ENCODE peak calls at places on chromosomes 16 and 17, in seven cellular contexts. W, L, I, U, D, N and A are unnamed samples.

GRCh38 chr17:74296548-74296936 is 22.5 kb downstream of the DNAI2 start:
- DNase-seq in W (peak), L (peak), I (peak), U (peak), D (peak), N (peak), A (peak)

GRCh38 chr17:62597150-62597549 is 30.3 kb upstream of the MRC2 start:
- DNase-seq in W (no peak), L (no peak), I (no peak), U (no peak), D (no peak), N (no peak), A (no peak)

GRCh38 chr17:13490427-13490826 is 111.3 kb downstream of the HS3ST3A1 start:
- DNase-seq in W (no peak), L (no peak), I (no peak), U (no peak), D (no peak), N (no peak), A (no peak)

GRCh38 chr16:10693889-10694288 is 841 bp downstream of the TEKT5 start:
- DNase-seq in W (no peak), L (no peak), I (no peak), U (no peak), D (no peak), N (no peak), A (no peak)

GRCh38 chr17:80585880-80586279 is 41.2 kb downstream of the RPTOR start:
- DNase-seq in W (no peak), L (no peak), I (no peak), U (no peak), D (no peak), N (no peak), A (no peak)

GRCh38 chr16:84670063-84670462 is 21.8 kb downstream of the KLHL36 start:
- DNase-seq in W (no peak), L (no peak), I (no peak), U (no peak), D (no peak), N (no peak), A (no peak)

GRCh38 chr17:2965621-2966275 is 97.7 kb downstream of the OR1D5 start:
- DNase-seq in W (peak), L (no peak), I (no peak), U (peak), D (no peak), N (no peak), A (no peak)

GRCh38 chr17:63295288-63295687 is 150.8 kb downstream of the CYB561 start:
- DNase-seq in W (no peak), L (no peak), I (no peak), U (no peak), D (no peak), N (no peak), A (no peak)

GRCh38 chr17:8124350-8125195 is 667 bp upstream of the HES7 start:
- DNase-seq in W (no peak), L (no peak), I (peak), U (no peak), D (no peak), N (peak), A (no peak)

GRCh38 chr16:31132979-31133599 is 2.4 kb downstream of the PRSS8 start:
- DNase-seq in W (no peak), L (no peak), I (no peak), U (no peak), D (no peak), N (no peak), A (no peak)

GRCh38 chr17:4718276-4718675 is 7.8 kb downstream of the ARRB2 start:
- DNase-seq in W (no peak), L (no peak), I (no peak), U (no peak), D (no peak), N (no peak), A (peak)

GRCh38 chr17:60535382-60536279 is 9.6 kb upstream of the APPBP2 start:
- DNase-seq in W (no peak), L (no peak), I (no peak), U (no peak), D (no peak), N (no peak), A (no peak)

GRCh38 chr16:89326721-89327120 is 109.2 kb downstream of the ZNF778 start:
- DNase-seq in W (no peak), L (no peak), I (no peak), U (no peak), D (no peak), N (no peak), A (no peak)

GRCh38 chr16:3182608-3183444 is 5.2 kb upstream of the OR1F1 start:
- DNase-seq in W (no peak), L (no peak), I (no peak), U (no peak), D (peak), N (no peak), A (peak)

GRCh38 chr17:12730931-12731521 is 58.3 kb upstream of the ARHGAP44 start:
- DNase-seq in W (peak), L (peak), I (no peak), U (peak), D (peak), N (peak), A (no peak)

GRCh38 chr17:81241648-81242420 is 2.7 kb downstream of the NDUFAF8 start:
- DNase-seq in W (peak), L (peak), I (peak), U (no peak), D (peak), N (peak), A (no peak)

GRCh38 chr16:50580180-50580771 is 32.1 kb downstream of the NKD1 start:
- DNase-seq in W (no peak), L (no peak), I (no peak), U (no peak), D (no peak), N (no peak), A (no peak)

GRCh38 chr17:36578671-36579070 is 13.0 kb upstream of the DHRS11 start:
- DNase-seq in W (no peak), L (no peak), I (no peak), U (no peak), D (no peak), N (no peak), A (no peak)

GRCh38 chr17:78680436-78680835 is 101.6 kb downstream of the CYTH1 start:
- DNase-seq in W (no peak), L (no peak), I (no peak), U (no peak), D (no peak), N (no peak), A (no peak)

GRCh38 chr16:84055366-84055765 is 12.8 kb upstream of the SLC38A8 start:
- DNase-seq in W (no peak), L (peak), I (no peak), U (no peak), D (no peak), N (no peak), A (peak)

GRCh38 chr16:86044241-86044671 is 145.3 kb downstream of the IRF8 start:
- DNase-seq in W (no peak), L (no peak), I (no peak), U (peak), D (peak), N (no peak), A (no peak)

GRCh38 chr17:81998719-81999438 is 21.4 kb downstream of the ASPSCR1 start:
- DNase-seq in W (no peak), L (no peak), I (no peak), U (no peak), D (no peak), N (no peak), A (no peak)

GRCh38 chr17:7445011-7445927 is at the start of gene CHRNB1:
- DNase-seq in W (no peak), L (peak), I (peak), U (peak), D (peak), N (peak), A (peak)

GRCh38 chr16:2598133-2598641 is 60.4 kb downstream of the PDPK1 start:
- DNase-seq in W (no peak), L (no peak), I (no peak), U (no peak), D (no peak), N (no peak), A (peak)

GRCh38 chr17:76195281-76196096 is 44.8 kb downstream of the RNF157 start:
- DNase-seq in W (no peak), L (no peak), I (no peak), U (no peak), D (no peak), N (no peak), A (no peak)

DNA sequence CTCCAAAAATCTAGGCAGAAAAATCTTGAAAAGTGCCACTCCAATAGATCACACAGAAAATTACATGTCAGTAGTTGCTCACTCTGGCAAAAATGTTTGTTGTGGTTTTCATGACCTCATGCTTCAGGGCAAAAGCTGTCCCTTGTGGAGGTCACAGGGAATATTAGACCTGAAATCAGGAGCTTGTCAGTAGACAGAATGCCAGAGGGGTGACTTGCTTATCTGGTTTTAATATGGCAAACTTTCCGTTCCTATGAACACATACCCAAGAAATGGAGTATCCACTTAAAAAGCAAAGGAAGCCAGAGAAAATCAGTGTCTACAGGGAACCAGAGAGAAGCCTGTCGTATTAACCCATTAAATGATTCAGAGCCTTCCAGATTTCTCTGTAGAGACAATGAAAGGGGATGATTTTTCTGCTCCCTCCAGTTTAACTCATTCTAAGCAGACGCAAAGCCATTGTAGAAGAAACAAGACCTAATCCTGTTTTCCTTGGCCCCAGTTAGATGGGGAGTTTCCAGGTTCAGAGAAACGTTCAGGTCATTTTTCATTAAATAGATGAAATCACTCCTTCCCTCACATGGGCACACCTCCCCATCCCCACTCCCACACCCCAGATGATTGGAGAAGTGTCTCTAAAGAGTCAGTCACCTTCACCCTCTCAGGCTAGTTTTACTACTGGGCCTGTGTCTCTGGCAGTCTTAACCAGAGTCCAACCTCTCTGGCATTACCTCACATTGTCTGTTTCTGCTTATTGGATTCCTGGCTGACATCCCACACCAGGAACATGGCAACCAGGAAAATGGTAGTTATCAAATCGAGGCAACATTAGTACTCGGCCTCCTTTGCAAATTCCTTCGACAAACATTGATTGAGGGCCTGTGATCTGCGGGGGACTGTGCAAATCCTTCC is 6.0 kb downstream of the SOX9 start:
- DNase-seq in W (peak), L (no peak), I (no peak), U (peak), D (peak), N (no peak), A (no peak)
- TF ChIP-seq CTCF in W (no peak), L (no peak), I (no peak), U (no peak), D (no peak), N (no peak), A (no peak)

GRCh38 chr17:28087743-28088142 is 45.3 kb downstream of the NLK start:
- DNase-seq in W (no peak), L (no peak), I (no peak), U (no peak), D (no peak), N (no peak), A (no peak)
- TF ChIP-seq POLR2A in W (no peak), L (no peak), I (no peak), U (no peak), D (no peak), N (no peak), A (no peak)

DNA sequence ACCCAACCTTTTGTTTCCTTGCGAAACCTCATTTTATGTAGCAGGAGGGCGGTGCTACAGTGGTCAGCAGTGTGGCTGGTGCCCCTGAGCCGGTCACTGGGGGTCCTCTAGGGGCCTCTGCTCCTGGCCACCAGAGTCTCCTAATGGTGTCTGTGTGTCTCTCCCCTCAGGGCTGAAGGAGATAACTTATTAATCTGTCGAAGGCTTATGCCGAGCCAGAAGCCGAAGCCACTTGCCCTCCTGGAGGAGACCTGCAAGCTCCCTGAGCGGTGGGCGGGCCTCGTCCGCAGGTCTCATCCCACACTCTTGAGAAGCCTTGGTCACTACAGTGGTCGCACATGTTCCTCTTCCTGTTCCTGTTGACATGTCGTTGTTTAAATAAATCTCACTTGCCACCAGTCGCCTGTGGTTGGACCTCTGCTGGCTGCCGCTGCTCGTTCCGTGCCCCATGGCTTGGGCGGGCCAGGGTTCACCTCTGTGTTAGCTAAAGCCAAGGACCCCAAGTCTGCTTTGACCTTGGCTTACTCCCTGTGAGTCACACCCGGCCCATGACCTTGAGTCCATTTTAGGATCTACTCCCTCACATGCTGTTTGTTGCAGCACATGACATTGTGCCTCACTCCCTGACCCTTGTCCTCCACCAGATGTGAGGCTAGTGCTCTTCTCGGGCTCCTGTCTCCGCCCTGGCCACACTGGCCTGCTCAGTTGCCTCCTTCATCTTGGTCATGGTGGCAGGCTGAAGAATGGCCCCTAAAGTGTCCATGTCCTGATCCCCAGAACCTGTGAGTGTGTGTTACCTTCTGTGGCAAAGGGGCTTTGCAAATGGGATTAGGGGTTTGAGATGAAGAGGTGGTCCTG is 38.7 kb upstream of the AQP8 start:
- DNase-seq in W (no peak), L (no peak), I (no peak), U (no peak), D (peak), N (peak), A (peak)
- H3K27ac ChIP-seq in W (no peak), L (peak), I (no peak), U (no peak), D (peak), N (no peak), A (peak)

GRCh38 chr16:549544-550263 is 10.5 kb upstream of the PRR35 start:
- DNase-seq in W (no peak), L (no peak), I (no peak), U (no peak), D (no peak), N (no peak), A (no peak)
- TF ChIP-seq CTCF in W (no peak), L (no peak), I (no peak), U (peak), D (no peak), N (no peak), A (no peak)

GRCh38 chr17:22669721-22670120 is 977.4 kb downstream of the KCNJ18 start:
- DNase-seq in W (no peak), L (no peak), I (no peak), U (no peak), D (no peak), N (no peak), A (no peak)
- TF ChIP-seq POLR2A in W (no peak), L (no peak), I (no peak), U (no peak), D (no peak), N (no peak), A (no peak)

GRCh38 chr16:24298539-24298938 is 42.4 kb downstream of the CACNG3 start:
- DNase-seq in W (no peak), L (no peak), I (no peak), U (no peak), D (no peak), N (no peak), A (no peak)
- H3K27ac ChIP-seq in W (no peak), L (no peak), I (no peak), U (no peak), D (no peak), N (no peak), A (no peak)

GRCh38 chr16:70395345-70395901 is 43.5 kb downstream of the ST3GAL2 start:
- DNase-seq in W (peak), L (no peak), I (no peak), U (no peak), D (peak), N (peak), A (peak)
- TF ChIP-seq CTCF in W (no peak), L (peak), I (peak), U (peak), D (peak), N (peak), A (peak)

GRCh38 chr17:42050360-42051012 is at the start of gene C17orf113:
- DNase-seq in W (peak), L (peak), I (peak), U (no peak), D (peak), N (peak), A (peak)
- TF ChIP-seq POLR2A in W (no peak), L (no peak), I (no peak), U (no peak), D (no peak), N (no peak), A (no peak)